ENCODE peak calls at places on chromosomes 3 and 15, in four cellular contexts. One of them, this sample, is unnamed.
A peak's percentile ranks its signal among the peaks of the same experiment; 100 is the strongest.

GRCh38 chr3:168117853-168118313 is 22.2 kb upstream of the GOLIM4 start:
- DNase-seq in heart right ventricle: no peak
- DNase-seq in mesendoderm: no peak
- DNase-seq in HepG2: peak; percentile 62
- DNase-seq in this sample: no peak

GRCh38 chr3:23319913-23320312 is 116.8 kb downstream of the UBE2E2 start:
- DNase-seq in heart right ventricle: no peak
- DNase-seq in mesendoderm: peak; percentile 8
- DNase-seq in HepG2: no peak
- DNase-seq in this sample: no peak

GRCh38 chr3:94928921-94929320 is 866.1 kb downstream of the NSUN3 start:
- DNase-seq in heart right ventricle: no peak
- DNase-seq in mesendoderm: peak; percentile 58
- DNase-seq in HepG2: peak; percentile 33
- DNase-seq in this sample: no peak

GRCh38 chr15:58306591-58307312 is 125.0 kb upstream of the LIPC start:
- DNase-seq in heart right ventricle: no peak
- DNase-seq in mesendoderm: no peak
- DNase-seq in HepG2: peak; percentile 15
- DNase-seq in this sample: no peak

GRCh38 chr3:59773970-59774369 is 724.1 kb upstream of the CFAP20DC start:
- DNase-seq in heart right ventricle: no peak
- DNase-seq in mesendoderm: no peak
- DNase-seq in HepG2: no peak
- DNase-seq in this sample: no peak

GRCh38 chr3:15475161-15475560 is 46.3 kb downstream of the COLQ start:
- DNase-seq in heart right ventricle: no peak
- DNase-seq in mesendoderm: no peak
- DNase-seq in HepG2: no peak
- DNase-seq in this sample: no peak

GRCh38 chr15:66189291-66189690 is 64.3 kb downstream of the MEGF11 start:
- DNase-seq in heart right ventricle: no peak
- DNase-seq in mesendoderm: no peak
- DNase-seq in HepG2: no peak
- DNase-seq in this sample: no peak

GRCh38 chr3:177262396-177262795 is 65.1 kb upstream of the TBL1XR1 start:
- DNase-seq in heart right ventricle: no peak
- DNase-seq in mesendoderm: peak; percentile 70
- DNase-seq in HepG2: peak; percentile 27
- DNase-seq in this sample: no peak

GRCh38 chr3:53288214-53288613 is 32.4 kb upstream of the TKT start:
- DNase-seq in heart right ventricle: no peak
- DNase-seq in mesendoderm: no peak
- DNase-seq in HepG2: no peak
- DNase-seq in this sample: no peak

GRCh38 chr15:67127925-67128324 is 62.5 kb downstream of the SMAD3 start:
- DNase-seq in heart right ventricle: no peak
- DNase-seq in mesendoderm: no peak
- DNase-seq in HepG2: no peak
- DNase-seq in this sample: no peak

GRCh38 chr3:31116651-31117050 is 222.2 kb upstream of the GADL1 start:
- DNase-seq in heart right ventricle: no peak
- DNase-seq in mesendoderm: no peak
- DNase-seq in HepG2: no peak
- DNase-seq in this sample: no peak

DNA sequence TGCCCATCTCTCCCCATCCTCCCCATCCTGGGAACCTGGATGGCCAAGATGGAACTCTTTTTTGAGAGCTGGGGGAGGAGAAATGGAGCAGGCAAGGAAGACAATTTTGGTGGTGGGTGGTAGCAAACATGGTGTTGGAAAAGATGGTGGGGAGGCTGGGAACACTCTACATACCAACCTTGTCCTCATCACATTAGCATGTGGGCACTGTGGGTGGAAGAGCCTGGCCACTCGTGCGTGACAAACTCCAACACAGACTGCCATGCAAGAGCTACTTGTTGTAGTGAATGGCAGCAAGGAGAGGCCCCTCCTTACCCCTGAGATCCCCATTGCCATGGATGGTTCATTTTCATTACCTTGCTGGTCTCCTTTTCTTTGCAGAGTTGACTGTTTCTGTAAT is 262.6 kb downstream of the RPLP1 start:
- DNase-seq in heart right ventricle: no peak
- DNase-seq in mesendoderm: no peak
- DNase-seq in HepG2: no peak
- DNase-seq in this sample: no peak
- H3K4me1 ChIP-seq in heart right ventricle: no peaks in the 10 kb centered on the region
- H3K4me1 ChIP-seq in mesendoderm: no peaks in the 10 kb centered on the region
- H3K4me1 ChIP-seq in HepG2: peaks cover 12% of the 10 kb centered on the region
- H3K4me1 ChIP-seq in this sample: peaks cover 39% of the 10 kb centered on the region

GRCh38 chr3:29683306-29683993 is 402.6 kb downstream of the RBMS3 start:
- DNase-seq in heart right ventricle: peak; percentile 25
- DNase-seq in mesendoderm: peak; percentile 43
- DNase-seq in HepG2: no peak
- DNase-seq in this sample: no peak

GRCh38 chr3:29690954-29691353 is 410.1 kb downstream of the RBMS3 start:
- DNase-seq in heart right ventricle: no peak
- DNase-seq in mesendoderm: no peak
- DNase-seq in HepG2: no peak
- DNase-seq in this sample: no peak

GRCh38 chr3:29686889-29687592 is 406.2 kb downstream of the RBMS3 start:
- DNase-seq in heart right ventricle: no peak
- DNase-seq in mesendoderm: no peak
- DNase-seq in HepG2: no peak
- DNase-seq in this sample: no peak
- H3K4me1 ChIP-seq in heart right ventricle: peaks cover 41% of the 10 kb centered on the region
- H3K4me1 ChIP-seq in mesendoderm: no peaks in the 10 kb centered on the region
- H3K4me1 ChIP-seq in HepG2: no peaks in the 10 kb centered on the region
- H3K4me1 ChIP-seq in this sample: no peaks in the 10 kb centered on the region

GRCh38 chr15:62450061-62450460 is 285.0 kb upstream of the C2CD4B start:
- DNase-seq in heart right ventricle: no peak
- DNase-seq in mesendoderm: no peak
- DNase-seq in HepG2: no peak
- DNase-seq in this sample: no peak
- H3K4me1 ChIP-seq in heart right ventricle: peaks cover 46% of the 10 kb centered on the region
- H3K4me1 ChIP-seq in mesendoderm: peaks cover 12% of the 10 kb centered on the region
- H3K4me1 ChIP-seq in HepG2: peaks cover 19% of the 10 kb centered on the region
- H3K4me1 ChIP-seq in this sample: no peaks in the 10 kb centered on the region

GRCh38 chr15:39198044-39198625 is 382.7 kb upstream of the THBS1 start:
- DNase-seq in heart right ventricle: no peak
- DNase-seq in mesendoderm: no peak
- DNase-seq in HepG2: no peak
- DNase-seq in this sample: no peak
- H3K4me1 ChIP-seq in heart right ventricle: no peaks in the 10 kb centered on the region
- H3K4me1 ChIP-seq in mesendoderm: no peaks in the 10 kb centered on the region
- H3K4me1 ChIP-seq in HepG2: peaks cover 12% of the 10 kb centered on the region
- H3K4me1 ChIP-seq in this sample: no peaks in the 10 kb centered on the region

GRCh38 chr3:146129750-146130149 is 31.2 kb downstream of the PLOD2 start:
- DNase-seq in heart right ventricle: no peak
- DNase-seq in mesendoderm: no peak
- DNase-seq in HepG2: no peak
- DNase-seq in this sample: no peak
- H3K4me1 ChIP-seq in heart right ventricle: peaks cover 25% of the 10 kb centered on the region
- H3K4me1 ChIP-seq in mesendoderm: no peaks in the 10 kb centered on the region
- H3K4me1 ChIP-seq in HepG2: peaks cover 82% of the 10 kb centered on the region
- H3K4me1 ChIP-seq in this sample: no peaks in the 10 kb centered on the region

GRCh38 chr3:12961726-12962036 is 111.5 kb downstream of the IQSEC1 start:
- DNase-seq in heart right ventricle: no peak
- DNase-seq in mesendoderm: no peak
- DNase-seq in HepG2: no peak
- DNase-seq in this sample: no peak
- H3K4me1 ChIP-seq in heart right ventricle: peaks cover 100% of the 10 kb centered on the region
- H3K4me1 ChIP-seq in mesendoderm: peaks cover 13% of the 10 kb centered on the region
- H3K4me1 ChIP-seq in HepG2: peaks cover 70% of the 10 kb centered on the region
- H3K4me1 ChIP-seq in this sample: peaks cover 40% of the 10 kb centered on the region

GRCh38 chr3:182970811-182971418 is 9.4 kb downstream of the DCUN1D1 start:
- DNase-seq in heart right ventricle: no peak
- DNase-seq in mesendoderm: no peak
- DNase-seq in HepG2: peak; percentile 29
- DNase-seq in this sample: no peak

GRCh38 chr3:182969853-182970252 is 10.5 kb downstream of the DCUN1D1 start:
- DNase-seq in heart right ventricle: no peak
- DNase-seq in mesendoderm: no peak
- DNase-seq in HepG2: no peak
- DNase-seq in this sample: no peak

GRCh38 chr3:182967218-182968204 is 12.8 kb downstream of the DCUN1D1 start:
- DNase-seq in heart right ventricle: no peak
- DNase-seq in mesendoderm: no peak
- DNase-seq in HepG2: no peak
- DNase-seq in this sample: no peak

GRCh38 chr3:182971637-182972036 is 8.7 kb downstream of the DCUN1D1 start:
- DNase-seq in heart right ventricle: no peak
- DNase-seq in mesendoderm: no peak
- DNase-seq in HepG2: no peak
- DNase-seq in this sample: no peak

DNA sequence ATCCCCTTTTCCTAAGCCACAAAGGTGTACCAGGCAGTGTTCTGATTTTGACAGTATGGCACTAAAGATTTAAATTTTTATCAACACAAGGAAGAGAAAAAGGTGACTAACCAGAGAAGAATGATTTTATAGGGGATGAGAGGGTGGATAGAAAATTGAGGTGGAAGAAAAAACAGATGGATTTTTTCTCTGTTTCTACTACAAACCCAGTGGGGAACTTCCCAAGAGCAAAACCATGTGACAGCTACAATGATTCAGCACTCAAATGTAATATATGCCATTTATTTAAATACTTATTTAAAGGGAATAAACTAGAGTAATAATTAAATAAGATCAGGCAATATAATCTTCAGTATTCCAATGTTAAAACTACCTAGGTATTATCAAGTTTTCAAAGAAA is 11.1 kb downstream of the DCUN1D1 start:
- DNase-seq in heart right ventricle: no peak
- DNase-seq in mesendoderm: no peak
- DNase-seq in HepG2: no peak
- DNase-seq in this sample: no peak
- H3K4me1 ChIP-seq in heart right ventricle: peaks cover 17% of the 10 kb centered on the region
- H3K4me1 ChIP-seq in mesendoderm: peaks cover 2% of the 10 kb centered on the region
- H3K4me1 ChIP-seq in HepG2: peaks cover 41% of the 10 kb centered on the region
- H3K4me1 ChIP-seq in this sample: peaks cover 3% of the 10 kb centered on the region

GRCh38 chr15:88913017-88913849 is at the start of gene MFGE8:
- DNase-seq in heart right ventricle: peak; percentile 84
- DNase-seq in mesendoderm: peak; percentile 90
- DNase-seq in HepG2: peak; percentile 31
- DNase-seq in this sample: peak; percentile 60
- H3K4me1 ChIP-seq in heart right ventricle: peaks cover 49% of the 10 kb centered on the region
- H3K4me1 ChIP-seq in mesendoderm: no peaks in the 10 kb centered on the region
- H3K4me1 ChIP-seq in HepG2: peaks cover 18% of the 10 kb centered on the region
- H3K4me1 ChIP-seq in this sample: peaks cover 10% of the 10 kb centered on the region

GRCh38 chr3:126424039-126424717 is 29.5 kb downstream of the CFAP100 start:
- DNase-seq in heart right ventricle: no peak
- DNase-seq in mesendoderm: no peak
- DNase-seq in HepG2: no peak
- DNase-seq in this sample: no peak

GRCh38 chr3:126421573-126422119 is 26.9 kb downstream of the CFAP100 start:
- DNase-seq in heart right ventricle: no peak
- DNase-seq in mesendoderm: no peak
- DNase-seq in HepG2: no peak
- DNase-seq in this sample: no peak

GRCh38 chr3:126423191-126424038 is 28.7 kb downstream of the CFAP100 start:
- DNase-seq in heart right ventricle: no peak
- DNase-seq in mesendoderm: no peak
- DNase-seq in HepG2: no peak
- DNase-seq in this sample: no peak

GRCh38 chr3:126422121-126422520 is 27.4 kb downstream of the CFAP100 start:
- DNase-seq in heart right ventricle: no peak
- DNase-seq in mesendoderm: no peak
- DNase-seq in HepG2: no peak
- DNase-seq in this sample: no peak

DNA sequence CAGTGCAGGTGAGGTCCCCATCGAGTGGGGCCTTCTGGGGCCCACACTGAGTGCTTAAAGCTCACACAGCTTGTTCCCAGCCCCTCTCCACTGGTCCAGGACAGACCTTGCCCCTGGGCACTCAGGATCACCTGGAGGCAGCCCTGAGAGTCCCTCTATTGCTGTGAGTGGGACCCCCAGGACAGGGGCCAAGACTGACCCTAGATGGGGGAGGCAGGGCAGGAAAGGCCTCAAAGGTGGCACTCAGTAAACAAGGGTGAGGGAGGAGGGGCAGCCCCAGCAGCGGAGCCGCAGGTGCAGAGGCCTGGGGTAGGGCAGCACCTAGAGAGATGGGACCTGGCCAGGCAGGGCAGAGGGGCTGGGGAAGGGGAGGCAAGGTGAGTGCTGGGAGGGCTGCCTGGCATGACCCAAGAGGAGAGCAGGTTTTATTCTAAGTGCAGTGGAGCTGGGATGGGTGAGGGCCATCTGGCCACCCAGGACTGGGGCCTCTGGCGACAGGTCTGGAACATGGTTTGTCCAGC is 27.9 kb downstream of the CFAP100 start:
- DNase-seq in heart right ventricle: no peak
- DNase-seq in mesendoderm: no peak
- DNase-seq in HepG2: no peak
- DNase-seq in this sample: no peak
- H3K4me1 ChIP-seq in heart right ventricle: no peaks in the 10 kb centered on the region
- H3K4me1 ChIP-seq in mesendoderm: no peaks in the 10 kb centered on the region
- H3K4me1 ChIP-seq in HepG2: peaks cover 24% of the 10 kb centered on the region
- H3K4me1 ChIP-seq in this sample: no peaks in the 10 kb centered on the region

This sample was measured in effector memory CD4-positive, alpha-beta T cell.